ENCODE peak calls at places on chromosomes 12 and 14, in eight cellular contexts. S, W, D, Y, H, U, X and G are unnamed samples.

GRCh38 chr12:104519190-104519857 is 62.6 kb downstream of the CHST11 start:
- DNase-seq in S (no peak), H (no peak), X (no peak), W (no peak), U (no peak), Y (peak; percentile 34), D (no peak), G (no peak)

GRCh38 chr14:67675219-67675582 is 769 bp upstream of the VTI1B start:
- DNase-seq in H (no peak), W (no peak), X (no peak), U (no peak), S (no peak), Y (no peak), D (no peak), G (no peak)

GRCh38 chr12:132445884-132446471 is 44.0 kb upstream of the FBRSL1 start:
- DNase-seq in D (peak; percentile 47), Y (peak; percentile 87), S (peak; percentile 60), H (no peak), W (no peak), U (no peak), X (no peak), G (peak; percentile 42)

GRCh38 chr12:124486346-124486963 is 81.0 kb downstream of the NCOR2 start:
- DNase-seq in D (no peak), U (peak; percentile 5), S (no peak), X (no peak), Y (no peak), W (no peak), H (no peak), G (no peak)

GRCh38 chr14:102579696-102580551 is 12.5 kb upstream of the RCOR1 start:
- DNase-seq in W (no peak), X (no peak), U (peak; percentile 28), H (no peak), S (peak; percentile 43), Y (peak; percentile 62), D (no peak), G (no peak)

GRCh38 chr12:15278816-15279658 is 43.3 kb upstream of the PTPRO start:
- DNase-seq in Y (no peak), S (peak; percentile 56), H (peak; percentile 33), W (no peak), U (peak; percentile 85), X (no peak), D (peak; percentile 85), G (peak; percentile 33)

GRCh38 chr12:24719293-24719721 is 229.6 kb downstream of the BCAT1 start:
- DNase-seq in S (peak; percentile 72), H (no peak), D (no peak), X (no peak), U (no peak), W (no peak), Y (no peak), G (no peak)

GRCh38 chr12:29565727-29566126 is 68.2 kb upstream of the OVCH1 start:
- DNase-seq in D (no peak), X (no peak), Y (no peak), U (no peak), H (no peak), S (no peak), W (no peak), G (no peak)

GRCh38 chr14:94026886-94027469 is 838 bp downstream of the OTUB2 start:
- DNase-seq in D (no peak), W (no peak), H (no peak), U (no peak), Y (no peak), X (no peak), S (no peak), G (no peak)

GRCh38 chr14:94028450-94028826 is 2.3 kb downstream of the OTUB2 start:
- DNase-seq in D (no peak), Y (no peak), W (no peak), H (no peak), X (no peak), S (peak; percentile 31), U (no peak), G (no peak)

GRCh38 chr14:94026173-94026885 is at the start of gene OTUB2:
- DNase-seq in W (peak; percentile 98), Y (peak; percentile 99), U (peak; percentile 98), X (peak; percentile 79), D (peak; percentile 97), H (peak; percentile 99), S (peak; percentile 99), G (peak; percentile 98)

GRCh38 chr14:94029250-94029649 is 3.1 kb downstream of the OTUB2 start:
- DNase-seq in W (no peak), D (no peak), S (no peak), U (no peak), X (no peak), H (no peak), Y (no peak), G (no peak)

DNA sequence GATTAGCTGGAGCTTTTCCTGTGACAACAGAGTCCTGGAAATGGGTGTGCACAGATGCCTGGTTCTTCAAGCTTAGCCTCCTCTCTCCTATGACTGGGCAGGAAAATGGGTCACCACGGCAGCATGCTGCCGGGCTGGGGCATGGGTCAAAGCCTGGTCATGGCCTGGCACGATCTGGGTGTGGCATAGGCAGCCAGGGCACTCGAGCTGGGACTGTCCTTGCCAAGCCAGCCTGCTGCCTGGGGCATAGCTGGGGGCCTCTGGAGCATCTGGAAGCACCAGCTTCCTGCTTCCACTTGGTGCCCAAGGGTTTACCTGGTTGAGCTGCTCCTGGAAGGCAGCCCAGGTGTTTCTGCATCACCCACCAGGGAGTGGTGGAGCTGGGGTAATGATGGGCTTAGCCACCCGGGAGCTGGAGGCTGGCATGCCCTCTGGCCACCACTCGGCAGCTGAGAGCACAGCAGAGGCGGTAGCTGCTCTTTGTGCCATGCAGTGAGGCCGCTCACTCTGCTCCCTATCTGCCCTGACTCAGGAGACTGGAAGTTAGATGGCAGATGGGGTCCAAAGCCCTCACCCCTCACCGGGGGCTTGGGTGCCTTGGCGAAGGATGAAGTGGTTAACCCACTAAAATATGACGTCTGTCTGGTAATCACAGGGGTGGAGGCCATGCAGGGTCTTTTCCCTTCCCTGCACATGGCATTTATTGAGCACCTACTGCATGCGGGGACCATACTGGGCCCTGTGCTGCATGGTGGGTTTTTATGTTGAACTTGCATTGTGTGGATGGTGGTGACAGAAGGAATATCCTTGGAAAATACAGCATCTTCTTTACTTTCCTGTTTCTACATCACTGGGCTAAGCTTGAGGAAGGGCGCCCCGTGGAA is 1.7 kb downstream of the OTUB2 start:
- DNase-seq in W (no peak), X (no peak), Y (no peak), S (no peak), H (no peak), D (no peak), U (no peak), G (no peak)
- H3K27ac ChIP-seq in W (no peak overlapping the region), X (no peak overlapping the region), Y (no peak overlapping the region), S (no peak overlapping the region), H (no peak overlapping the region), D (no peak overlapping the region), U (no peak overlapping the region), G (no peak overlapping the region)

DNA sequence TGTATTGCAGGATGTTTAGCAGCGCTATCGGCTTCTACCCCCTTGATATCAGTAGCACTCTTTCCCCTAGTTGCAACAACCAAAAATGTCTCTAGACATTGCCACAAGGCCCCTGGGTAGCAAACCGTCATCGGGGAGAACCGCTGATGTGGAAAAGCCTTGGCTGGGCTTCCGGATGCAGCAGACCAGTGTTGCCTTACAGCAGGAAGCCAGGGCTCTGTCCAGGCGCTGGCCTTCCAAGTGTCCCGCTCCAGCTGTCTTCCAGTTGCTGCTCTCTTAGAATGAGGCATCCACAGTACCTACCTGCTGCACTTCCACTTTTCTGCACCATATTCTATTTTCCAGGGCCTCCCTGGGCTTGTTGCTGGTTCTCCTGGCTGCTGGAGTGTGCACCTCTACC is 22.6 kb upstream of the SLC10A1 start:
- DNase-seq in X (no peak), W (peak; percentile 28), D (no peak), U (no peak), S (no peak), Y (no peak), H (no peak), G (no peak)
- H3K36me3 ChIP-seq in X (no peaks in the 10 kb centered on the region), W (no peaks in the 10 kb centered on the region), D (no peaks in the 10 kb centered on the region), U (no peaks in the 10 kb centered on the region), S (no peaks in the 10 kb centered on the region), Y (no peaks in the 10 kb centered on the region), H (no peaks in the 10 kb centered on the region), G (no peaks in the 10 kb centered on the region)

GRCh38 chr14:74572829-74573360 is 39.1 kb downstream of the LTBP2 start:
- DNase-seq in Y (no peak), U (no peak), D (no peak), W (no peak), S (peak; percentile 36), H (no peak), X (no peak), G (no peak)

GRCh38 chr14:74570696-74571095 is 41.3 kb downstream of the LTBP2 start:
- DNase-seq in X (no peak), W (no peak), D (no peak), Y (no peak), U (no peak), H (no peak), S (no peak), G (no peak)

GRCh38 chr14:74571441-74571841 is 40.6 kb downstream of the LTBP2 start:
- DNase-seq in H (no peak), X (no peak), Y (no peak), D (no peak), S (peak; percentile 57), W (no peak), U (peak; percentile 63), G (no peak)

GRCh38 chr14:74573421-74574091 is 38.5 kb downstream of the LTBP2 start:
- DNase-seq in H (no peak), Y (peak; percentile 80), S (no peak), U (no peak), W (no peak), X (no peak), D (no peak), G (no peak)

DNA sequence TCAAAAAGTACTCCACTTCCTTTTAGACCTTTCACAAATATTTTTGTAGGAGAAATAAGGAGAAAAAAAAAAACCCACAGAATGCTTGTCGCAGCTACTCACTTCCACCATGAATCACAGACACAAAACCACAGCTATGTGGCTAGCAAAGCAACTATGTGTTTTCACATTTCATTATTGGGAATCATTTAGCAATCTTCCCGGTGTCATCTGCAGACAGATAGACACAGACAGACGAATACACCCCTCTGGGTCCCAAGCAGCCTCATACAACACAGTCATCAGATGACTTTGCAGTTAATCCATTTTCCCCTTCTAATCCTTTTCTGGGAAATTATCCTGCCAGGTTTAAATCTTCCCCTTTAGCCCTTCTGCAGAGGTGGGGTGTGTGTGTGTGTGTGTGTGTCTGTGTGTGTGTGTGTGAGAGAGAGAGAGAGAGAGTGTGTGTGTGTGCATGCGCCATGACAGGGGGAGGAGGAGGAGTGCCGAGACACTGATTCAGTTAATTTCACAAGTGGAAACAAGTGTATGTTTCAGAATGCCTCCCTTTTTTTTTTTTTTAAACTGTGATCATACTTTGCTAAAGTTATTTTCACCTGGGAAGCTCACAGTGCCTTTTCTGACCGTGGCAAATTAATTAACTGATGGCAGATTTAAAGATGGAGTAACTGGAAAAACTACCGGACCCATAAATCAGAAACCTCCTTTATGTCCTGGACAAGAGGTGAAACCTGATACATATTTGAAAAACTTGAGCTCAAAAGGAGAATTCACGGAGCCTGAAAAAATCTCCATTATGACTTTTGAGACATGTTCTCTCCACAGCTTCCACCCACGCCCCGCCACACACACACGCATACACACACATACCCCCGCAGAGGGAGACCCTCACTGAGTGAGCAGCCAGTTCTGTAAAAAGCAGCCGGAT is 39.9 kb downstream of the LTBP2 start:
- DNase-seq in X (no peak), H (no peak), S (peak; percentile 98), D (no peak), W (no peak), U (peak; percentile 51), Y (no peak), G (no peak)
- H3K27ac ChIP-seq in X (peak overlapping the region; percentile 75), H (peak overlapping the region; percentile 56), S (peak overlapping the region; percentile 98), D (peak overlapping the region; percentile 71), W (no peak overlapping the region), U (peak overlapping the region; percentile 71), Y (peak overlapping the region; percentile 74), G (peak overlapping the region; percentile 57)

DNA sequence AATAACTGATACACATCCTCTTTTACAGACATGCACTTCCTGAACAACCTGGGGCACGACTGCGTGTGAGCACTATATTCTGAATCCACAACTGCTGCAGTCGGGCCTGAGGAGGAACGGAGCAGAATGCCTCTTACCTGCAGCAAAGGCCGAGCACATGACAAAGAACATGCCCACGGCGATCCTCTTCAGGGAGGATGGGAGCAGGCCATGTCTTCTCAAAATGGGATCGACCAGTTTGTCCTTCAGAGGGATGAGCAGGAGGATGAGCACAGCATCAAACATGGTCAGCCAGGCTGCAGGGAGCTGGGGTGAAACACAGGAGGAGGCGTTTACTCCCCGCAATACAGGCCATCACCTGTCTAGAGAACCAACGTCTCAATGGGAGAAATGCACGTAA is 15.1 kb downstream of the SLC15A4 start:
- DNase-seq in Y (no peak), W (no peak), S (no peak), D (no peak), U (no peak), X (no peak), H (no peak), G (no peak)
- H3K36me3 ChIP-seq in Y (peaks cover 87% of the 10 kb centered on the region), W (peaks cover 12% of the 10 kb centered on the region), S (peaks cover 28% of the 10 kb centered on the region), D (peaks cover 3% of the 10 kb centered on the region), U (peaks cover 38% of the 10 kb centered on the region), X (peaks cover 82% of the 10 kb centered on the region), H (no peaks in the 10 kb centered on the region), G (peaks cover 22% of the 10 kb centered on the region)